ENCODE peak calls at places on chromosomes 13 and 19, in six cellular contexts. R is mammary epithelial cell, I is body of pancreas, L is fibroblast of lung, G is BE2C, S is WTC11. T is an unnamed sample.

GRCh38 chr13:45456196-45456972 is 8.4 kb upstream of the COG3 start:
- DNase-seq in I (no peak), L (peak; percentile 64), S (no peak), R (peak; percentile 87), G (no peak), T (peak; percentile 54)

GRCh38 chr19:38409631-38410133 is 6.8 kb downstream of the FAM98C start:
- DNase-seq in R (no peak), S (no peak), L (peak; percentile 54), G (no peak), I (no peak), T (no peak)

GRCh38 chr19:12364391-12365093 is 941 bp downstream of the ZNF442 start:
- DNase-seq in G (no peak), S (peak; percentile 15), I (peak; percentile 9), L (peak; percentile 10), R (peak; percentile 5), T (peak; percentile 16)

GRCh38 chr13:113119822-113120189 is 2.8 kb upstream of the F10 start:
- DNase-seq in R (no peak), S (no peak), G (no peak), I (no peak), L (no peak), T (no peak)

GRCh38 chr19:4713384-4713951 is 10.2 kb downstream of the DPP9 start:
- DNase-seq in I (peak; percentile 54), L (peak; percentile 100), S (no peak), G (no peak), R (peak; percentile 99), T (peak; percentile 98)

GRCh38 chr19:27867981-27868380 is 1345.0 kb downstream of the UQCRFS1 start:
- DNase-seq in I (no peak), L (no peak), S (no peak), R (no peak), G (no peak), T (no peak)

GRCh38 chr19:48591021-48591420 is 15.5 kb upstream of the SPACA4 start:
- DNase-seq in I (no peak), L (no peak), R (no peak), S (no peak), G (no peak), T (no peak)

GRCh38 chr19:45913874-45914830 is at the start of gene NANOS2:
- DNase-seq in I (no peak), L (no peak), G (peak; percentile 68), S (peak; percentile 94), R (no peak), T (no peak)

GRCh38 chr19:35458821-35459391 is 10.8 kb downstream of the FFAR2 start:
- DNase-seq in L (no peak), I (peak; percentile 87), S (no peak), G (no peak), R (no peak), T (no peak)

GRCh38 chr13:51659276-51660127 is 75.2 kb downstream of the WDFY2 start:
- DNase-seq in R (no peak), L (no peak), S (no peak), G (no peak), I (no peak), T (no peak)

DNA sequence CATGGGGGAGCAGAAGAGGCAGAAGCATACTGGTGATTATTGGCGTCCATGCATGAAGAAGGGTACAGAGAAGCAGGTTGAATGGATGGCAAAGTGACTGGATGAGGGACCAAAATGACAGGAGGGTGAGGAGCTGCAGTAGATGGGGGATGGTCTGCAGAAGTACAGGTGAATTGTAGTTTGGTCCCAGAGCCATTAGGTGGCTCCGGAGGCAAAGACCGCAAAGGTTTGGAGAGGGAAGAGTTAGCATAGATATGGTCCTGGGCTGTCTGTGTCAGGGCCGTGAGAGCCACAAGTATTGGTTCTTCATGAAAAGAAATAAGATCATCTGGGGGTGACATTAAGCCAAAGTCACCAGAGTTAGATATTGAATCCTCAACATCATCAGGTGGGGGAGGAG is 59.0 kb upstream of the ZNF726 start:
- DNase-seq in S (peak; percentile 17), L (no peak), I (no peak), R (no peak), G (peak; percentile 10), T (no peak)
- TF ChIP-seq CTCF in S (no peak), L (no peak), I (no peak), R (no peak), G (peak; percentile 36), T (no peak)

GRCh38 chr13:31053896-31054295 is 107.8 kb downstream of the HSPH1 start:
- DNase-seq in R (no peak), L (no peak), I (no peak), G (no peak), S (no peak), T (no peak)

GRCh38 chr13:31053098-31053497 is 108.6 kb downstream of the HSPH1 start:
- DNase-seq in S (no peak), R (peak; percentile 37), L (peak; percentile 59), I (no peak), G (no peak), T (no peak)

GRCh38 chr13:31050486-31051400 is 111.0 kb downstream of the HSPH1 start:
- DNase-seq in L (no peak), S (no peak), I (no peak), G (no peak), R (no peak), T (peak; percentile 25)

GRCh38 chr13:31052478-31052877 is 109.2 kb downstream of the HSPH1 start:
- DNase-seq in G (no peak), R (no peak), L (no peak), S (no peak), I (no peak), T (no peak)

DNA sequence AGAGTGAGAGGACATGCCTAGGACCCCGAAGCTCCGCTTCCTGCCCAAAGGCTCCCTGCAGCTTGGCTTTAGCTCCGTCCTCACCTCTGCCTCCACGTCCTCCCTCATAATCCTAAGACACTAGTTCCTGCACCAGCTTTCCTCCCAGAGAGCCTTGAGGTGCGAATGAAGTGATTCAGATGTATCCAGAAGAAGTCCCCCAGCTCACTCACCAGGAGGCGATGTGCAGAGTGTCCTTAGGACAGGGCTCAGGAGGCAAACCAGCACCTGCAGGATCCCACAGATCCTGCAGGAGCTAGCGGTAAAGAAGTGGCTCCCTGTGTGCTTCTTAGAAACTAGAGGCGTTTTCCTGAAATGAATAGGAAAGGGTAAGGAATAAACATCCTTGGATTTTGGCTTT is 109.7 kb downstream of the HSPH1 start:
- DNase-seq in S (peak; percentile 29), G (no peak), L (no peak), R (no peak), I (no peak), T (no peak)
- TF ChIP-seq CTCF in S (no peak), G (peak; percentile 33), L (peak; percentile 9), R (peak; percentile 27), I (no peak), T (peak; percentile 18)

GRCh38 chr13:46905249-46905648 is 8.4 kb upstream of the HTR2A start:
- DNase-seq in L (no peak), I (no peak), G (no peak), S (no peak), R (peak; percentile 33), T (no peak)
- TF ChIP-seq CTCF in L (peak; percentile 46), I (no peak), G (peak; percentile 38), S (no peak), R (peak; percentile 44), T (peak; percentile 4)

GRCh38 chr19:17511724-17512573 is 500 bp downstream of the PGLS start:
- DNase-seq in G (peak; percentile 75), I (peak; percentile 89), S (peak; percentile 87), L (peak; percentile 84), R (peak; percentile 71), T (peak; percentile 67)
- TF ChIP-seq CTCF in G (peak; percentile 12), I (peak; percentile 26), S (no peak), L (peak; percentile 17), R (peak; percentile 32), T (peak; percentile 55)

GRCh38 chr13:102399791-102400618 is 1.8 kb downstream of the FGF14 start:
- DNase-seq in R (peak; percentile 3), L (no peak), G (peak; percentile 77), S (peak; percentile 38), I (peak; percentile 11), T (no peak)
- TF ChIP-seq CTCF in R (peak; percentile 36), L (peak; percentile 30), G (peak; percentile 49), S (no peak), I (no peak), T (no peak)

DNA sequence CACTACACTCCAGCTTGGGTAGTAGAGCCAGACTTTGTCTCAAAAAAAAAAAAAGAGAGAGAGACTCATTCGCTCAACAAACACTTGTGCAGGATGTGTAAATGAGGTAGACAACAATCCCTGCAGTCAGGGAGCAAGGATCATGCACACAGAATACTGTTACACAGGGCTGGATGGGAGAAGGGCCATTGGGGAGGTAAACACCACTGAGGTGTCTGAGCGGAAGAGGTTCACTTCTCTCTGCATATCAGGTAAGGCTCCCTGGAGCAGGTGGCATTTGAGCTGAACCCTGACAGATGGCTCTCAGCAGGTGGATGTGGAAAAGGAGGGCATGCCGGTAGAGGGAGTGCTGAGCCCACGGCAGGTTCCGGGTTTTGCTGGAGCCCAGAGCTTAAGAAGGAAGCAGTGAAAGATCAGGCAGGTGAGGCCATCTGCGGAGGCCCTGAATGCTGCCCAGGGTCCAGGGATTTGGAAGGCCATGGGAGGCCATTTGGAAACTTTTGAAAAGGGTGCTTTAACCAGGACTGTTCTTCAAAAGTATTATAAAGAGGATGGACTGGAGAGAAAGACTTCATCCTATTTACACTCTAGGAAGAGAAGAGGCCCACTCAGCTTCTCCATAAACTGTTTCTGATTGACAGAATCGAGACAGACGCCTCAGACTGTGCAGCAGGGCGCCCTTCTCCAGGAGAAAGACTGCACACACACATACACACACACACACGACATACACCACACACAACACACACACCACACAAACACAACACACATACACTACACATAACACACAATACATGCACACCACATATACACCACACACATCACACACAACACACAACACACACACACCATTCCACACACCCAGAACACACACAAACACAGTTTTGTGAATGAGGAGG is 199.4 kb downstream of the USP12 start:
- DNase-seq in R (peak; percentile 34), I (peak; percentile 73), L (no peak), G (peak; percentile 44), S (peak; percentile 61), T (no peak)
- TF ChIP-seq CTCF in R (no peak), I (peak; percentile 70), L (peak; percentile 53), G (peak; percentile 66), S (peak; percentile 15), T (peak; percentile 70)